ENCODE peak calls at places on chromosomes 5 and 9, in five cellular contexts. X is endothelial cell, P is HFF-Myc, R is Calu3, M is GM10248. Y is an unnamed sample.

GRCh38 chr9:3664044-3664443 is 138.2 kb upstream of the RFX3 start:
- DNase-seq in X (no peak), P (no peak), R (no peak), M (no peak), Y (no peak)

GRCh38 chr5:14577964-14578363 is 3.6 kb upstream of the OTULINL start:
- DNase-seq in X (no peak), P (no peak), R (no peak), M (no peak), Y (no peak)

GRCh38 chr9:19918630-19919029 is 129.8 kb upstream of the SLC24A2 start:
- DNase-seq in X (no peak), P (no peak), R (no peak), M (no peak), Y (no peak)

GRCh38 chr5:175357995-175358394 is 86.0 kb downstream of the DRD1 start:
- DNase-seq in X (no peak), P (no peak), R (no peak), M (no peak), Y (no peak)

GRCh38 chr9:116870566-116870965 is 183.5 kb downstream of the TRIM32 start:
- DNase-seq in X (no peak), P (peak), R (peak), M (no peak), Y (no peak)

GRCh38 chr9:37042421-37042820 is 8.4 kb upstream of the PAX5 start:
- DNase-seq in X (no peak), P (no peak), R (no peak), M (no peak), Y (no peak)

GRCh38 chr9:5839572-5839902 is 6.6 kb upstream of the ERMP1 start:
- DNase-seq in X (no peak), P (no peak), R (no peak), M (no peak), Y (no peak)

GRCh38 chr9:76866689-76867088 is 39.2 kb downstream of the PRUNE2 start:
- DNase-seq in X (no peak), P (peak), R (peak), M (no peak), Y (peak)

GRCh38 chr5:1336106-1336561 is 8.8 kb downstream of the CLPTM1L start:
- DNase-seq in X (no peak), P (no peak), R (no peak), M (no peak), Y (no peak)

GRCh38 chr9:128729302-128729701 is 5.4 kb upstream of the ZDHHC12 start:
- DNase-seq in X (no peak), P (no peak), R (no peak), M (no peak), Y (no peak)

GRCh38 chr5:16446993-16447392 is 18.6 kb downstream of the ZNF622 start:
- DNase-seq in X (no peak), P (no peak), R (no peak), M (no peak), Y (no peak)

GRCh38 chr5:102511666-102512065 is 12.9 kb upstream of the SLCO6A1 start:
- DNase-seq in X (no peak), P (no peak), R (no peak), M (no peak), Y (no peak)

GRCh38 chr5:148238395-148238794 is at the start of gene MARCOL:
- DNase-seq in X (no peak), P (no peak), R (no peak), M (no peak), Y (no peak)

GRCh38 chr5:79229357-79230174 is 6.4 kb upstream of the JMY start:
- DNase-seq in X (no peak), P (peak), R (no peak), M (peak), Y (peak)

GRCh38 chr5:111509119-111509518 is 3.2 kb downstream of the STARD4 start:
- DNase-seq in X (no peak), P (no peak), R (no peak), M (no peak), Y (no peak)

GRCh38 chr5:53820802-53821171 is 260.3 kb downstream of the NDUFS4 start:
- DNase-seq in X (no peak), P (peak), R (no peak), M (peak), Y (no peak)

GRCh38 chr9:130846487-130847305 is 11.6 kb downstream of the ABL1 start:
- DNase-seq in X (no peak), P (no peak), R (peak), M (no peak), Y (no peak)

GRCh38 chr5:134133213-134133994 is 18.9 kb downstream of the TCF7 start:
- DNase-seq in X (no peak), P (no peak), R (no peak), M (no peak), Y (no peak)

GRCh38 chr5:78984020-78984610 is 995 bp downstream of the ARSB start:
- DNase-seq in X (no peak), P (no peak), R (no peak), M (no peak), Y (no peak)

GRCh38 chr9:21836437-21837161 is 34.2 kb downstream of the MTAP start:
- DNase-seq in X (no peak), P (peak), R (peak), M (no peak), Y (peak)

GRCh38 chr9:109411069-109411761 is 86.9 kb downstream of the PTPN3 start:
- DNase-seq in X (no peak), P (no peak), R (no peak), M (peak), Y (no peak)

GRCh38 chr9:6351757-6352156 is 23.6 kb downstream of the TPD52L3 start:
- DNase-seq in X (no peak), P (no peak), R (no peak), M (no peak), Y (no peak)

GRCh38 chr5:33756481-33756880 is 135.3 kb downstream of the ADAMTS12 start:
- DNase-seq in X (no peak), P (no peak), R (no peak), M (no peak), Y (no peak)

GRCh38 chr5:42614509-42614908 is 142.1 kb upstream of the CCDC152 start:
- DNase-seq in X (no peak), P (no peak), R (no peak), M (no peak), Y (no peak)

GRCh38 chr9:93108301-93109041 is 12.5 kb downstream of the CARD19 start:
- DNase-seq in X (no peak), P (no peak), R (no peak), M (no peak), Y (no peak)

GRCh38 chr5:123721721-123722276 is 209.8 kb downstream of the CSNK1G3 start:
- DNase-seq in X (no peak), P (no peak), R (no peak), M (no peak), Y (no peak)

GRCh38 chr9:123065191-123065590 is 31.7 kb downstream of the GPR21 start:
- DNase-seq in X (no peak), P (no peak), R (no peak), M (no peak), Y (no peak)

GRCh38 chr9:113943112-113944009 is 67.3 kb downstream of the ZNF618 start:
- DNase-seq in X (no peak), P (no peak), R (no peak), M (no peak), Y (no peak)

GRCh38 chr9:136364942-136365774 is 1.6 kb upstream of the DNLZ start:
- DNase-seq in X (no peak), P (no peak), R (no peak), M (no peak), Y (no peak)

GRCh38 chr9:15696979-15697378 is 144.1 kb downstream of the CCDC171 start:
- DNase-seq in X (no peak), P (no peak), R (no peak), M (no peak), Y (no peak)

GRCh38 chr5:131005963-131006684 is 158.9 kb downstream of the HINT1 start:
- DNase-seq in X (peak), P (no peak), R (no peak), M (no peak), Y (no peak)

GRCh38 chr9:33750307-33750838 is 45.0 kb upstream of the PRSS3 start:
- DNase-seq in X (peak), P (no peak), R (peak), M (no peak), Y (no peak)

GRCh38 chr9:97398999-97399758 is 12.7 kb upstream of the TDRD7 start:
- DNase-seq in X (peak), P (peak), R (peak), M (peak), Y (peak)

GRCh38 chr5:124343451-124343867 is 403.0 kb downstream of the ZNF608 start:
- DNase-seq in X (no peak), P (peak), R (no peak), M (no peak), Y (peak)

GRCh38 chr9:105539452-105539851 is 18.5 kb upstream of the FKTN start:
- DNase-seq in X (no peak), P (peak), R (peak), M (no peak), Y (no peak)

GRCh38 chr5:116696356-116696755 is 121.7 kb upstream of the SEMA6A start:
- DNase-seq in X (no peak), P (no peak), R (no peak), M (peak), Y (no peak)

GRCh38 chr5:173317852-173318251 is 10.4 kb downstream of the STC2 start:
- DNase-seq in X (no peak), P (no peak), R (no peak), M (no peak), Y (no peak)

GRCh38 chr5:114957384-114957783 is 212.3 kb downstream of the TRIM36 start:
- DNase-seq in X (no peak), P (no peak), R (no peak), M (no peak), Y (no peak)

GRCh38 chr5:77852068-77852513 is 76.0 kb upstream of the TBCA start:
- DNase-seq in X (no peak), P (no peak), R (no peak), M (no peak), Y (no peak)

GRCh38 chr9:94719878-94720277 is 6.6 kb upstream of the AOPEP start:
- DNase-seq in X (no peak), P (no peak), R (no peak), M (no peak), Y (no peak)

DNA sequence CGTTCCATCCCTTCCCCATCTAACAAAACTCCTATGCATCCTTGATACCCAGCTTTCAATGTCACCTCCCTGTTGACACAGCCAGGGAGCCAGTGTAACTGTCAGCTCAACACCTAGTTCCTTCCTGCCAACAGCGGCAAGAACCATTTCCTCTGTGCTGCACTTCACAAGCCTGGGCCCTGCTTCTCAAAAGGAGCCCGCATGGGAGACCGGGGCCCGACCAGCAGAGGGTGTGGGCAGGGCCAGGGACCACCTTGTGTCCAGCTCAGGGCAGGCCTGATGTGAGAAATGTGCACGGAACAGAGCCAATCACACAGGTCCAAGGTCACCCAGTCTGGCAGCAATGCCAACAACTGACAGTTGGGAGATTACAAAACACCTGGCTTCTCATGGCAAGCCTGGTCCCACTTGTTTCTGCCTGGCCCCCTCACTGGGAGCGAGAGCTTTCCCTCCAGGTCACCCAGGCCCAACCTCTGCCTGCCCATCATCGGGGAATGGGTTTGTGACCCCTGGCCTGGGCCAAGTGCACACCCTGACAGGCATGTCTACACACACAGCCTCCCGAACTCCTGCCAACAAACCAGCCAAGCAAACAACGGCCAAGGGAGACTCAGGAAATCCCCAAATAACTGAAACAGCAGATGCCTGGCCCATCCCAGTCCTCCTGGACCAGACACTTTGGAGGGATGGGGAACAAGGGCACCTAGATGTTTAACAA is 3.1 kb downstream of the RNF44 start:
- DNase-seq in X (no peak), P (no peak), R (no peak), M (peak), Y (no peak)
- TF ChIP-seq CTCF in X (no peak), P (no peak), R (no peak), M (no peak), Y (no peak)

GRCh38 chr5:179907570-179908324 is at the start of gene TBC1D9B:
- DNase-seq in X (peak), P (no peak), R (peak), M (peak), Y (peak)
- TF ChIP-seq CTCF in X (peak), P (no peak), R (peak), M (peak), Y (no peak)

GRCh38 chr9:127723450-127723849 is 7.6 kb downstream of the TTC16 start:
- DNase-seq in X (no peak), P (no peak), R (no peak), M (no peak), Y (peak)
- TF ChIP-seq CTCF in X (no peak), P (no peak), R (no peak), M (no peak), Y (peak)

DNA sequence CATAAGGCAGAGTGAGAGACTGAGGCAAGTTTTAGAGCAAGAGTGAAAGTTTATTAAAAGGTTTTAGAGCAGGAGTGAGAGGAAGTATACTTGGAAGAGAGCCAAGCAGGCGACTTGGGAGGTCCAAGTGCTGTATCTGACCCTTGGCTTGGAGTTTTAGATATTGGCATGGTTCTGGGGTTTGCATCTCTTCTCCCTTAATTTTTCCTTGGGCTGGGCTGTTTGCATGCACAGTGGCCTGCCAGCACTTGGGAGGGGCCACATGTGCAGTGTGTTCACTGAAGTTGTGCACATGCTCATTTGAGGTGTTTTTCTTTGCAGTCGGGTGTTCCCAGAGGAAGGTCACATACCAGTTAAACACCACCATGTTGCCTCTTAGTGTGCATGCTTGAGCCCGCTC is 464.1 kb downstream of the DMRT2 start:
- DNase-seq in X (no peak), P (no peak), R (no peak), M (no peak), Y (no peak)
- TF ChIP-seq CTCF in X (no peak), P (no peak), R (no peak), M (no peak), Y (no peak)

DNA sequence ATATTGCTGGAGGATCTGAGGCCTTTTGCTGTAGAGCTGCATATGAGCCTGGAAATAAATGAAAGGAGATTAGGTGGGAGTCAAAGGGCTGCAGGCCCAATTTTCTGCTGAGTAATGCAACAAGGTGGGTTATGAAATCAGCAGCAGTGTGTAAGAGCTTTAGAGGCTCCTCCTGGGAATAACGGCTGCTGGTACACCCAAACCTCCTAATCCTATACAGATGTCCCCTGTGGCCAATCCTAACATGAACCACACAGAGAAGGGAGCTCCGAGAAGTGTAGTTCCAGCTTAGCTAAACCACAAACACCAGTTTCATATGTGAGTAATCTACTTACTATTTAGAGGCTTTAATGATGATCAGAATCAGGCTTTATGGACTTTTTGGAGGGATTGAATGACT is 437.7 kb downstream of the TMEM232 start:
- DNase-seq in X (no peak), P (peak), R (no peak), M (no peak), Y (peak)
- TF ChIP-seq CTCF in X (no peak), P (no peak), R (no peak), M (no peak), Y (no peak)

GRCh38 chr9:89808076-89808701 is 203.4 kb downstream of the GADD45G start:
- DNase-seq in X (no peak), P (no peak), R (no peak), M (no peak), Y (no peak)
- TF ChIP-seq CTCF in X (no peak), P (no peak), R (no peak), M (peak), Y (no peak)

GRCh38 chr9:12813960-12814876 is 39.4 kb downstream of the LURAP1L start:
- DNase-seq in X (no peak), P (peak), R (peak), M (no peak), Y (peak)
- TF ChIP-seq CTCF in X (no peak), P (peak), R (no peak), M (no peak), Y (peak)